ENCODE peak calls at places on chromosomes 1 and 21, in ten cellular contexts. T, H, J, A, R, U, X, D, Y and P are unnamed samples.

GRCh38 chr21:34094949-34095348 is 21.6 kb downstream of the MRPS6 start:
- DNase-seq in T (no peak), H (no peak), J (no peak), A (no peak), R (no peak), U (no peak), X (no peak), D (no peak), Y (no peak), P (no peak)

GRCh38 chr1:205245096-205245495 is 17.4 kb downstream of the TMCC2 start:
- DNase-seq in T (no peak), H (no peak), J (no peak), A (no peak), R (no peak), U (no peak), X (no peak), D (peak), Y (no peak), P (no peak)

GRCh38 chr1:174956976-174957375 is 42.8 kb upstream of the CACYBP start:
- DNase-seq in T (no peak), H (no peak), J (no peak), A (no peak), R (no peak), U (no peak), X (no peak), D (no peak), Y (no peak), P (no peak)

GRCh38 chr1:236354330-236355147 is 39.5 kb upstream of the EDARADD start:
- DNase-seq in T (no peak), H (no peak), J (no peak), A (no peak), R (peak), U (peak), X (no peak), D (no peak), Y (no peak), P (no peak)

GRCh38 chr1:115062542-115063004 is 26.7 kb downstream of the TSPAN2 start:
- DNase-seq in T (no peak), H (peak), J (no peak), A (no peak), R (no peak), U (no peak), X (no peak), D (no peak), Y (peak), P (no peak)

GRCh38 chr1:184905601-184906322 is 68.5 kb downstream of the NIBAN1 start:
- DNase-seq in T (no peak), H (no peak), J (no peak), A (no peak), R (no peak), U (no peak), X (no peak), D (no peak), Y (no peak), P (no peak)

GRCh38 chr1:29901618-29902017 is 665.3 kb downstream of the PTPRU start:
- DNase-seq in T (no peak), H (no peak), J (no peak), A (no peak), R (no peak), U (no peak), X (no peak), D (no peak), Y (no peak), P (no peak)

GRCh38 chr1:169727307-169727706 is 6.6 kb downstream of the SELE start:
- DNase-seq in T (no peak), H (no peak), J (no peak), A (no peak), R (no peak), U (no peak), X (no peak), D (no peak), Y (peak), P (no peak)

GRCh38 chr1:227748496-227749182 is 13.4 kb downstream of the SNAP47 start:
- DNase-seq in T (no peak), H (no peak), J (no peak), A (no peak), R (no peak), U (no peak), X (no peak), D (peak), Y (peak), P (no peak)

GRCh38 chr1:223557125-223557465 is 108.4 kb downstream of the CAPN8 start:
- DNase-seq in T (no peak), H (no peak), J (no peak), A (no peak), R (no peak), U (no peak), X (no peak), D (no peak), Y (no peak), P (no peak)
- TF ChIP-seq CTCF in T (no peak), H (peak), J (no peak), A (no peak), R (no peak), U (no peak), X (no peak), D (no peak), Y (no peak), P (no peak)

DNA sequence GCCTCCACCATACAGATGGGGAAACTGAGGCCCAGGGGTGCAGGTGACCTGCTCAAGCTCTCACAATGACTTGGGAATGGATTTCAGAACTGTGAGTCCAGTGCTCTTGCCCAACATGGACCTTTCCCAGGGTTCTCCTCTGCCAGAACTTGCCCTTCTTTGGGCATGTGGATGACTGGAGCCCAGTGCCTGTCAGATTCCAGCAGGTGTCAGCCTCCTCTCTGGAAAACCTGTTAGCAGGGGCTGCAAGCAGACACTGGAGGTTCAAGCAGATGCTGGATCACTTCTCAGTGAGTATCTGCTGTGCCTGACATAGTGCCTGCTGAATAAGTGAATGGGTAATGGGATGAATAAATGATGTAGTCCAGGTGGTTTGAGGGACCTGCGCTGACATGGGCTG is 314.2 kb upstream of the POU3F1 start:
- DNase-seq in T (no peak), H (no peak), J (no peak), A (no peak), R (no peak), U (no peak), X (no peak), D (no peak), Y (no peak), P (no peak)
- TF ChIP-seq CTCF in T (no peak), H (no peak), J (no peak), A (no peak), R (no peak), U (no peak), X (no peak), D (no peak), Y (no peak), P (peak)

GRCh38 chr1:147515046-147515869 is 26.0 kb upstream of the BCL9 start:
- DNase-seq in T (no peak), H (no peak), J (no peak), A (no peak), R (no peak), U (no peak), X (peak), D (no peak), Y (no peak), P (no peak)
- TF ChIP-seq CTCF in T (no peak), H (no peak), J (no peak), A (no peak), R (no peak), U (no peak), X (no peak), D (no peak), Y (no peak), P (peak)

GRCh38 chr21:18248171-18248570 is 3.5 kb downstream of the CHODL start:
- DNase-seq in T (no peak), H (no peak), J (no peak), A (no peak), R (no peak), U (no peak), X (no peak), D (no peak), Y (no peak), P (no peak)
- TF ChIP-seq CTCF in T (no peak), H (no peak), J (no peak), A (no peak), R (no peak), U (no peak), X (no peak), D (no peak), Y (no peak), P (no peak)

GRCh38 chr21:38805282-38806152 is at the start of gene ETS2:
- DNase-seq in T (peak), H (peak), J (peak), A (peak), R (peak), U (peak), X (peak), D (peak), Y (peak), P (no peak)
- TF ChIP-seq CTCF in T (peak), H (no peak), J (no peak), A (no peak), R (no peak), U (peak), X (no peak), D (no peak), Y (no peak), P (peak)

GRCh38 chr1:196464545-196464944 is 143.7 kb downstream of the KCNT2 start:
- DNase-seq in T (no peak), H (peak), J (no peak), A (no peak), R (peak), U (peak), X (peak), D (no peak), Y (no peak), P (no peak)
- TF ChIP-seq CTCF in T (no peak), H (no peak), J (no peak), A (no peak), R (no peak), U (no peak), X (no peak), D (no peak), Y (no peak), P (no peak)